ENCODE peak calls at places on chromosomes 7 and 10, in four cellular contexts. H is neuronal stem cell, F is kidney, M is cardiac fibroblast. T is an unnamed sample.

GRCh38 chr10:109956454-109957091 is 33.3 kb upstream of the XPNPEP1 start:
- DNase-seq in H (no peak), F (no peak), M (no peak), T (peak; percentile 59)

GRCh38 chr7:2628137-2628482 is 3.7 kb upstream of the TTYH3 start:
- DNase-seq in H (no peak), F (peak; percentile 37), M (no peak), T (no peak)

GRCh38 chr10:96606946-96607345 is 20.1 kb upstream of the TM9SF3 start:
- DNase-seq in H (no peak), F (no peak), M (no peak), T (no peak)

GRCh38 chr7:1291040-1291689 is 58.5 kb downstream of the UNCX start:
- DNase-seq in H (no peak), F (peak; percentile 65), M (peak; percentile 10), T (no peak)

GRCh38 chr10:102229810-102230263 is 3.7 kb downstream of the ELOVL3 start:
- DNase-seq in H (peak; percentile 76), F (peak; percentile 93), M (peak; percentile 77), T (peak; percentile 85)

GRCh38 chr7:148264933-148265557 is 325.5 kb upstream of the C7orf33 start:
- DNase-seq in H (no peak), F (no peak), M (peak; percentile 46), T (peak; percentile 66)

GRCh38 chr7:42883950-42884349 is 27.9 kb downstream of the C7orf25 start:
- DNase-seq in H (no peak), F (peak; percentile 85), M (peak; percentile 46), T (peak; percentile 48)

GRCh38 chr10:19922236-19922963 is 106.2 kb downstream of the PLXDC2 start:
- DNase-seq in H (no peak), F (no peak), M (peak; percentile 85), T (peak; percentile 90)

GRCh38 chr10:5891009-5891408 is 966 bp downstream of the FBH1 start:
- DNase-seq in H (no peak), F (no peak), M (no peak), T (no peak)

GRCh38 chr10:48503293-48503911 is 101.5 kb downstream of the ARHGAP22 start:
- DNase-seq in H (no peak), F (peak; percentile 45), M (no peak), T (no peak)

GRCh38 chr10:93916257-93917063 is 22.7 kb downstream of the SLC35G1 start:
- DNase-seq in H (no peak), F (no peak), M (peak; percentile 64), T (peak; percentile 71)

GRCh38 chr10:89074120-89074519 is 83.5 kb downstream of the FAS start:
- DNase-seq in H (no peak), F (peak; percentile 85), M (peak; percentile 82), T (peak; percentile 57)

GRCh38 chr10:11171452-11171851 is 153.8 kb downstream of the CELF2 start:
- DNase-seq in H (no peak), F (no peak), M (no peak), T (no peak)
- H3K4me3 ChIP-seq in H (no peak overlapping the region), F (no peak overlapping the region), M (no peak overlapping the region), T (no peak overlapping the region)

DNA sequence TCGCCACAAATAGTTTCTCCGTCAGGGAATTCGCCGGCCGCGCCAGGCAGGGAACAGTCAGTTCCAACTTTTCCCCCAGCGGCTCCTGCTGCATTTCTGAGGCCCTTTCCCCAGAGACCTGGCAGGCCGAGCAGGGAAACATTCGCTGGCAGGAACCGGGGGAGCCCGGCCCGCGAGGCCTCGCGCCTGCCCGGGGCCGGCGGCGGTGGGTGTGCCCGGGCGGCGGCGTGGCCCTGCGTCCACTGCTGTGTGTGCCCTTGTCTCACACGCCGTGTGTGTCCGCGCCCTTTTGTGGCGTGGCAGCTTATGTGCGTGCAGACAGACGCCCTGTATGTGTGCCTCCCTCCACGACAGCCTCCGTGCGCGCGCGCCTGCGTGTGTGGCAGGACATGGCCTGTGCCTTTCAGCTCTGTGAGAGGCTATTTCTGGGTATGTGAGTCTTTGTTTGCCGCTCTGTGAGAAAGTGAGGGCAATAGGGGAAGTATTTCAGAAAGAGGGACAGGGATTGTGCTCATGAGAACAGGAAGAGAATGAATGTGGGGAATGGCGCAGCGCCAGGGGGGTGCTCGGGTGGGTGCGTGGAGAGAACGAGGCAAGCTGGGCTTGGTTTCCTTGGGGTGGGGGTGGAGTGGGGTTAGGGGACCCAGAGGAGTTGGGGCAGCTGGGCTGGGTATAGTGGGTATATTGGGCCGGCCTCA is 689 bp upstream of the SMARCD3 start:
- DNase-seq in H (peak; percentile 37), F (no peak), M (peak; percentile 72), T (peak; percentile 53)
- H3K4me3 ChIP-seq in H (peak overlapping the region; percentile 62), F (no peak overlapping the region), M (peak overlapping the region; percentile 29), T (peak overlapping the region; percentile 76)

GRCh38 chr7:150938566-150938965 is 39.6 kb downstream of the KCNH2 start:
- DNase-seq in H (no peak), F (peak; percentile 15), M (no peak), T (no peak)
- H3K4me3 ChIP-seq in H (no peak overlapping the region), F (no peak overlapping the region), M (no peak overlapping the region), T (no peak overlapping the region)

GRCh38 chr10:44974628-44975431 is 3.8 kb downstream of the DEPP1 start:
- DNase-seq in H (peak; percentile 66), F (peak; percentile 89), M (peak; percentile 83), T (peak; percentile 75)
- H3K4me3 ChIP-seq in H (no peak overlapping the region), F (peak overlapping the region; percentile 25), M (peak overlapping the region; percentile 42), T (peak overlapping the region; percentile 52)

DNA sequence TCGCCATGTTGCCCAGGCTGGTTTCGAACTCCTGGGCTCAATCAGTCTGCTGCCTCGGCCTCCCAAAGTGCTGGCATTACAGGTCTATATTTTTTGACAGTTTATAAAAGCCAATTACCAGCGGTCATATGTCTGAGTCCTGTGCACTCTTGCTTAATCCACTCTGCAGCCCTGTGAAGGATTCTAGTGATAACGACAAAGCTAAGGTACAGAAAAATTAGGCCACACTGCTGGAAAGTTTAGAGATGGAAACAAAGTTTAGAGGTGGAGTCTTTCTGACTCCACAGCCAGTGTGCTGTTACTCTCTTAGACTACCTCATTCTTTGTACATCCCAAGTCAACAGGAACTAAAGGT is 707 bp downstream of the PTER start:
- DNase-seq in H (no peak), F (no peak), M (no peak), T (no peak)
- H3K4me3 ChIP-seq in H (peak overlapping the region; percentile 50), F (peak overlapping the region; percentile 81), M (peak overlapping the region; percentile 53), T (peak overlapping the region; percentile 69)

DNA sequence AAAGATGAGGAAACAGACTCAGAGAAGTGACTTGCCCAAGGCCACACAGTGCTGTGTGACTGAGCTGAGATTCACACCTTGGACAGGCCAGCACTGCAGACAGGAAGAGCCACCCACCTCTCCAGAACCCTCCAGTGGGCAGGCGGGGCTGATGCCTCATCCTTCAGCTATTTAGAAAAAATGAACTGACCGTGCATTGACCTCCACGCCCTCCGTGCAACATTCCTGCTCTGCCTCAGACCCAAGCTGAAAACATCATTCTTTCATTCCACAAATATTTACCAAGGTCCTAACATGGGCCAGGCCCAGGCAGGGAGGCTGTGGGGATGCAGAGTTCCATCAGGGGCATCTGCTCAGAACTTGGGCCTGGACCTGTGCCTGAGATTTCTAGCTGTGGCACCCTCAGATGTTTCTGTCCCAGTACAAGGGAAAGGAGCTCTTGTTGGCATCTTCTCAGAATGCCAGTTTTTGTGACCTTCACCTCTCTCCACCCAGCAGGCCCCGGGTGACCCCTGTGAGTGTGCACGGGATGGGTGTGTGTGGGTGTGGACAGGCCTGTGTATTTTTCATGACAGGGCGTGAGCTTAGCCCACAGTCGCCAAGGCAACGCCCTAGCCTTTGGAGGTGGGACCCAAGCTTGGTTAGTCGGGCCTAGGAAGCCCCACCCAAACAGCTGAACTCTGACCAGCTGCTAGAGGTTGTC is 6.5 kb downstream of the VSIR start:
- DNase-seq in H (no peak), F (peak; percentile 94), M (peak; percentile 96), T (peak; percentile 97)
- H3K4me3 ChIP-seq in H (no peak overlapping the region), F (no peak overlapping the region), M (no peak overlapping the region), T (no peak overlapping the region)

DNA sequence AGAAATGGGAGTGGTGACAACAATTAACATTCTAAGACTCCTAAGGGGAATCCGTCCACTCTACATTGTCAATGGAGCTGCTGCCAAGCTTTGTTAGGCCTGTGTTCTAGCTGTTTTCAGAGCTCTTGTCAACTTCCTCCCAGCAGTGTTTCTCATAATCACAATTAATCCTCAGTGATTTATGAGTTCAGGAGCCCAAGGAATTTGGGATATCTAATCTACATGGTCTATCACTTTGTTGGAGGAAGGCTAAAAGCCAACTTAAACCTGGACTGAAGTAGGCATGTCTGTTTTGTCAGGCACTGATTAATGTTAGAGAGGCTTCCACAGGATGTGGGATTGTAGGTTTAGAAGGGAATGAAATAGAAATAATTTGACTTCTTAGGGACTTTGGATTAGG is 10.2 kb upstream of the OR2F2 start:
- DNase-seq in H (no peak), F (no peak), M (no peak), T (no peak)
- H3K4me3 ChIP-seq in H (no peak overlapping the region), F (no peak overlapping the region), M (no peak overlapping the region), T (no peak overlapping the region)

GRCh38 chr10:11225935-11226334 is 208.3 kb downstream of the CELF2 start:
- DNase-seq in H (no peak), F (no peak), M (no peak), T (no peak)

GRCh38 chr10:11224321-11224720 is 206.6 kb downstream of the CELF2 start:
- DNase-seq in H (no peak), F (no peak), M (no peak), T (no peak)

GRCh38 chr10:11229893-11230292 is 212.2 kb downstream of the CELF2 start:
- DNase-seq in H (no peak), F (no peak), M (no peak), T (no peak)

GRCh38 chr10:11224792-11225448 is 207.2 kb downstream of the CELF2 start:
- DNase-seq in H (no peak), F (no peak), M (no peak), T (no peak)

DNA sequence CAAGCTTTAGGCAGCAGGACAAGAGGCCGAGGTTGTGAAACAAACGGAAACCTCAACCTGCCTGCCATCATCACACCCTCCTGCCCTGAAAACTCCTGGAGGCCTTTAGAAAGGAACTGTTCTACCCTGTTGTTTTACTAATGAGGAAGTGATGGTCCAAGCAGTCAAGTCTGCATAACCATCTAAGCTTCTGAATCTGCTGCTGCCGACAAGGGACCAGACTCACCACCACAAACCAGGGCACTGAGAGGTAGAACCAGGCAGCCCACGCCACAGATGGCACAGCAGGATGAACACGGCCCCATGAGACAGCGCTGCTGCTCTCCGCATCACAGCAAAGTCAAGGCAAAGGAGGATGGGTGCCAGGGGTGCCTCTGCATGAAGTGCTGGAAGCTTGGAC is 209.4 kb downstream of the CELF2 start:
- DNase-seq in H (no peak), F (no peak), M (no peak), T (no peak)
- H3K4me3 ChIP-seq in H (no peak overlapping the region), F (no peak overlapping the region), M (no peak overlapping the region), T (no peak overlapping the region)

GRCh38 chr7:65235586-65235985 is 138.1 kb upstream of the ZNF92 start:
- DNase-seq in H (no peak), F (no peak), M (no peak), T (no peak)

GRCh38 chr7:65233409-65234034 is 140.1 kb upstream of the ZNF92 start:
- DNase-seq in H (no peak), F (no peak), M (no peak), T (no peak)

GRCh38 chr7:65239707-65240352 is 133.8 kb upstream of the ZNF92 start:
- DNase-seq in H (peak; percentile 64), F (peak; percentile 80), M (peak; percentile 6), T (peak; percentile 19)

GRCh38 chr7:65238785-65239184 is 134.9 kb upstream of the ZNF92 start:
- DNase-seq in H (no peak), F (no peak), M (no peak), T (no peak)

GRCh38 chr7:65239324-65239706 is 134.3 kb upstream of the ZNF92 start:
- DNase-seq in H (no peak), F (no peak), M (no peak), T (no peak)
- H3K4me3 ChIP-seq in H (peak overlapping the region; percentile 52), F (no peak overlapping the region), M (peak overlapping the region; percentile 38), T (peak overlapping the region; percentile 65)

T was measured in choroid plexus epithelial cell.